ENCODE peak calls at places on chromosomes 3 and 15, in eight cellular contexts. I, B, Q, D, A, E, C and G are unnamed samples.

GRCh38 chr3:195105389-195105788 is 165.6 kb downstream of the XXYLT1 start:
- DNase-seq in B (peak), A (no peak), D (no peak), I (peak), Q (no peak), E (no peak), C (no peak), G (no peak)

GRCh38 chr3:107880702-107881101 is 210.1 kb downstream of the CD47 start:
- DNase-seq in A (no peak), E (no peak), C (no peak), I (no peak), Q (no peak), D (no peak), B (no peak), G (no peak)

GRCh38 chr3:16529264-16529663 is 15.8 kb upstream of the RFTN1 start:
- DNase-seq in Q (no peak), B (peak), C (no peak), I (no peak), E (no peak), A (no peak), D (no peak), G (no peak)

GRCh38 chr15:32956006-32956405 is 238.2 kb downstream of the GREM1 start:
- DNase-seq in A (no peak), I (peak), C (no peak), Q (peak), B (peak), E (no peak), D (peak), G (no peak)

GRCh38 chr3:169998668-169999131 is 32.1 kb downstream of the SEC62 start:
- DNase-seq in Q (peak), D (peak), E (no peak), C (no peak), A (no peak), B (peak), I (peak), G (no peak)

GRCh38 chr15:65951007-65951406 is 81.7 kb downstream of the RAB11A start:
- DNase-seq in C (no peak), A (no peak), D (no peak), B (no peak), I (no peak), E (no peak), Q (no peak), G (no peak)

GRCh38 chr3:132726341-132726823 is 4.2 kb upstream of the NPHP3 start:
- DNase-seq in C (no peak), Q (no peak), I (peak), A (no peak), D (peak), B (peak), E (no peak), G (no peak)

GRCh38 chr15:75036269-75036668 is 12.9 kb downstream of the PPCDC start:
- DNase-seq in D (no peak), Q (no peak), I (peak), B (peak), A (no peak), E (no peak), C (no peak), G (no peak)

GRCh38 chr3:128907706-128908445 is 28.5 kb downstream of the ACAD9 start:
- DNase-seq in I (no peak), B (no peak), E (no peak), Q (no peak), A (no peak), C (no peak), D (no peak), G (no peak)

GRCh38 chr3:165624761-165625160 is 212.5 kb downstream of the BCHE start:
- DNase-seq in C (no peak), D (peak), I (peak), E (no peak), A (no peak), Q (no peak), B (peak), G (no peak)

GRCh38 chr3:127103116-127103515 is 89.8 kb upstream of the PRR23E start:
- DNase-seq in Q (no peak), I (no peak), C (no peak), B (no peak), A (no peak), E (no peak), D (no peak), G (no peak)

GRCh38 chr15:38530113-38530512 is 34.5 kb downstream of the RASGRP1 start:
- DNase-seq in B (no peak), A (no peak), I (no peak), C (no peak), E (no peak), D (peak), Q (no peak), G (no peak)

GRCh38 chr15:52785672-52786406 is 4.3 kb downstream of the ONECUT1 start:
- DNase-seq in E (no peak), C (no peak), A (no peak), D (no peak), B (no peak), Q (no peak), I (no peak), G (no peak)

GRCh38 chr15:77630956-77631789 is 1.5 kb downstream of the LINGO1 start:
- DNase-seq in C (no peak), I (no peak), A (no peak), Q (no peak), D (no peak), E (no peak), B (no peak), G (no peak)

GRCh38 chr15:38904298-38904697 is 339.7 kb upstream of the RASGRP1 start:
- DNase-seq in C (no peak), D (no peak), I (no peak), Q (no peak), A (no peak), E (no peak), B (no peak), G (no peak)

GRCh38 chr3:181484026-181484425 is 227.7 kb upstream of the SOX2 start:
- DNase-seq in B (no peak), Q (no peak), A (no peak), I (no peak), D (no peak), C (no peak), E (no peak), G (no peak)

GRCh38 chr3:13133471-13133981 is 60.3 kb upstream of the IQSEC1 start:
- DNase-seq in Q (no peak), C (no peak), A (no peak), I (no peak), B (no peak), E (no peak), D (no peak), G (no peak)

GRCh38 chr3:177364236-177364635 is 167.0 kb upstream of the TBL1XR1 start:
- DNase-seq in A (no peak), D (no peak), B (no peak), I (no peak), E (no peak), C (no peak), Q (no peak), G (no peak)

GRCh38 chr15:24676431-24676830 is 856 bp downstream of the NPAP1 start:
- DNase-seq in I (no peak), Q (no peak), B (no peak), A (no peak), C (no peak), E (no peak), D (no peak), G (no peak)
- TF ChIP-seq CTCF in I (no peak), Q (no peak), B (no peak), A (no peak), C (no peak), E (no peak), D (no peak), G (no peak)

GRCh38 chr3:31210068-31210650 is 315.7 kb upstream of the GADL1 start:
- DNase-seq in I (no peak), C (no peak), A (no peak), Q (no peak), D (no peak), B (no peak), E (no peak), G (no peak)
- TF ChIP-seq CTCF in I (peak), C (no peak), A (peak), Q (no peak), D (no peak), B (peak), E (no peak), G (no peak)

GRCh38 chr3:157087398-157088132 is 72.4 kb downstream of the CCNL1 start:
- DNase-seq in B (no peak), C (no peak), Q (no peak), E (no peak), A (no peak), I (peak), D (peak), G (no peak)

GRCh38 chr3:157089455-157090221 is 70.3 kb downstream of the CCNL1 start:
- DNase-seq in B (peak), I (peak), D (peak), Q (no peak), E (peak), C (no peak), A (peak), G (peak)

GRCh38 chr3:157088133-157088488 is 71.8 kb downstream of the CCNL1 start:
- DNase-seq in C (no peak), A (no peak), Q (no peak), D (no peak), B (no peak), I (peak), E (no peak), G (no peak)

GRCh38 chr3:157086775-157087174 is 73.2 kb downstream of the CCNL1 start:
- DNase-seq in A (no peak), B (no peak), D (no peak), E (no peak), Q (no peak), C (no peak), I (no peak), G (no peak)

DNA sequence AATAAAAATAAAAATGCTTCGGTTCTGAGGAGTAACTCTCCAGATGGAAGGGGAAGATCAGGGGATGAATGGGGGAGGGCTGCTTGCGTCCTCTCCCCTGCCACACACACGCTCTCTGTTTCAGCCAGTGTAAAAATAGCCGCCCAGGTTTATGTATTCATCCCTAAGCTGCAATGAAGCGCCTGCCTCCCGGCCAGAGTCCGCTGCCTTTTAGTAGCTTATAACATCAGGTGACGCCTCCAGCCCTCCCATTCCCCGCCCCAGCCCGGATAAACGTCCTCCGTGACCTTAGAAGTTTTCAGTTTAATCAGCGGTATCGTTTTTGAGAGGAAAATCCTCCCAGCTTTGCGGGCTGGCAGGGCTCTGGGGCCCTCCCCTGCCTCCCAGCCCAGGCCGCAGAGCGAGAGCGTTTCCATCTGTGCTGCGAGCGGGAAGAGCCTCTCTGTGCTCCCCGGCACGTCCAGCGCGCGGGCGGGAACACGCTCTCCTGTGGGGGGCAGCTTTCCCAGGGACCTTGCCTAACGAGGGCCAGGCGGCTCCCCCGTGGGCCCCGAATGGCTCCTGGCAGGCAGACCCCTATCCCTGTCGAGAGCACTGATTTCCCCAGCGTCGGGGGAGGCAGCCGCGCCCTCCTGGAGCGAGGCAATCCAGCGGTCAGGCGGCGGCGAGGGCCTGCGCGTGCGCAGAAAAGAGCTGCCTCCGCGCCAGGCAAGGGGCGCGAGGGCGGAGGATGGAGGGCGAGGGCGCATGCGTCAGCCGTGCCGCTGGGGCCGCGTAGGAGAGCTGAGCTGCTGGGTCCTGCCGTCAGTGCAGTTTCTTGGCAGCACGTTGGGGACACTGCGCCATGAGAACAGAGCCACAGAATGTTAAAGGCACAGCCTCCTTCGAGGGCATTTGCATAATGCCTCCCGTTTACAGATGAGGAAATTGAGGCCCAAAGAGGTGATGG is 71.2 kb downstream of the CCNL1 start:
- DNase-seq in C (peak), A (peak), D (peak), B (peak), Q (peak), E (peak), I (peak), G (peak)
- TF ChIP-seq CTCF in C (no peak), A (peak), D (peak), B (peak), Q (peak), E (peak), I (peak), G (no peak)

DNA sequence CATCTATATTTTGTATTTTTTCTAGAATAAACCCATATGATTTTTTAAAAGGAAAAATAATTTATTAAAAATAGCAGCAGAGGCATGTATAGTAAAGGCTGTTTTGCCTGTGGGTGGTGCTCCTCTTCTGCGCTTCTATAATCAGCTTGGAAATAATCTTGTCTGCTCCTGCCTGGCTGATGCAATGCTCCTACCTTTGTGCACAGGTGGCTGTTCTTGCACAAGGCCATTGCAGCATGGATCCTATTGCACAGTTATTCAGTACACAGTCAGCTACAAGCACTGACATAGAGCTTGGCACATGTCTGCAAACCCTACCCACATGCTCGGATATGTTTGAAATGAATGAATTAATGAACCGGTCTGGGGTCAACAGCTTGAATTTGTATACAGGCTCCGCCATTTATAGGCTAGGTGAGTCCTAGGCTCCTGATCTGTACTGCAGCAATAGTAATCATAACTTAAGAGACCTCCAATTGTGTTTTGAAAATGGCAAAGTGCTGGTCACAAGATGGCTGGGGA is 652 bp upstream of the RTP1 start:
- DNase-seq in Q (no peak), B (no peak), D (no peak), A (no peak), E (no peak), C (no peak), I (no peak), G (no peak)
- TF ChIP-seq CTCF in Q (no peak), B (no peak), D (no peak), A (no peak), E (no peak), C (no peak), I (no peak), G (no peak)

GRCh38 chr3:69719292-69719691 is 20.0 kb upstream of the MITF start:
- DNase-seq in A (no peak), I (no peak), B (peak), E (no peak), D (no peak), C (no peak), Q (no peak), G (no peak)

GRCh38 chr3:69716119-69716518 is 23.1 kb upstream of the MITF start:
- DNase-seq in D (no peak), C (no peak), A (peak), B (peak), Q (no peak), E (no peak), I (no peak), G (no peak)

GRCh38 chr3:69720824-69721223 is 18.4 kb upstream of the MITF start:
- DNase-seq in A (no peak), C (no peak), B (no peak), D (no peak), I (no peak), Q (no peak), E (no peak), G (no peak)

GRCh38 chr3:69719723-69720122 is 19.5 kb upstream of the MITF start:
- DNase-seq in E (no peak), A (no peak), I (no peak), D (no peak), Q (no peak), C (no peak), B (no peak), G (no peak)

GRCh38 chr3:69718832-69719231 is 20.4 kb upstream of the MITF start:
- DNase-seq in A (no peak), B (no peak), E (no peak), D (no peak), C (no peak), I (no peak), Q (no peak), G (no peak)
- TF ChIP-seq CTCF in A (no peak), B (no peak), E (no peak), D (no peak), C (no peak), I (no peak), Q (no peak), G (no peak)

DNA sequence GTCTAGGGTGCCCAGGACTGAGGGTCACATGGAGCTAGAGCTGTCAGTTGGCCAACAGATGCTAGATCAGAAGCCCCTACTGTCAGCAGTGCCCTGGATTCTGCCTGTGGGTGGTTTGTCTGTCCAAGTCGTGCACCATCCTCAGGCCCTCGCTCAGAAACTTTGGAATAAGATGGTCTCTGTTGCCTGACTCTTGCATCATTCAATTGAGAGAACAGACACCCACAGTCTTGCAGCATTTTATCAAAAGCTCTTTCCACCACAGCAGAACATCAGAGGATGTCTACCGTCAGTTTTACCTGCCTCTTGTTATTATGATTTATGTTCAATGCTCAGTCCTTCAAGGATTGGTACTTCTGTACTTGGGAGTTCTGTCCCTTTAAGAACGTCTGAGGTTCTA is 4.6 kb downstream of the AQP9 start:
- DNase-seq in A (no peak), E (no peak), D (no peak), C (no peak), Q (no peak), I (no peak), B (no peak), G (no peak)
- TF ChIP-seq CTCF in A (no peak), E (no peak), D (no peak), C (no peak), Q (no peak), I (no peak), B (no peak), G (no peak)

DNA sequence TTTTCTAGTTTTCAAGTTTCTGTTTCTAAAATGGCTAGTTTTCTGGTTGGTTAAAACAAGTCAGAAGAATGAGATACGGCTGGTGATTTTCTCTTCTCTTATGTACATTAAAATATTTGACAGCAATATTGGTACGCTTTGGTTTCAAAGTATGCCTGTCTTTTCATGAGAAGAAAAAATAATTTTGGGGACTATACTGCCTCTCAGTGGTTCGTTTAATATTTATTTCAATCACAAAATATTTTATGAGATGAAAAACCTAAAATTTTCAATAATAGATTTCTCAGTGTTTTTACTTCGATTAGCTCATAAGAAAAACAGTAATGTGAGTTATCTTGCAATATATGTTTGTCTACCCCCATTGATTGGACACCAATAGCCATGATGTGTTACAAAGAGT is 72.8 kb upstream of the AADACL2 start:
- DNase-seq in D (no peak), E (no peak), B (peak), Q (no peak), C (no peak), A (no peak), I (peak), G (no peak)
- TF ChIP-seq CTCF in D (no peak), E (no peak), B (peak), Q (no peak), C (peak), A (no peak), I (peak), G (no peak)